ENCODE peak calls at places on chromosome 4, in eight cellular contexts. B, W, Z, F, L, V, T and K are unnamed samples.
A peak's percentile ranks its signal among the peaks of the same experiment; 100 is the strongest.

GRCh38 chr4:138843611-138844010 is 172.0 kb upstream of the NOCT start:
- DNase-seq in B (no peak), W (no peak), Z (peak; percentile 55), F (no peak), L (no peak), V (no peak), T (no peak), K (no peak)

GRCh38 chr4:62709618-62710252 is 1509.6 kb downstream of the ADGRL3 start:
- DNase-seq in B (no peak), W (peak; percentile 43), Z (peak; percentile 17), F (peak; percentile 91), L (no peak), V (peak; percentile 9), T (no peak), K (peak; percentile 4)

GRCh38 chr4:3836802-3837601 is 70.8 kb downstream of the ADRA2C start:
- DNase-seq in B (peak; percentile 32), W (no peak), Z (no peak), F (no peak), L (no peak), V (peak; percentile 22), T (no peak), K (no peak)

GRCh38 chr4:168451744-168452394 is 28.4 kb downstream of the DDX60L start:
- DNase-seq in B (no peak), W (peak; percentile 89), Z (peak; percentile 95), F (peak; percentile 84), L (no peak), V (peak; percentile 53), T (no peak), K (no peak)

GRCh38 chr4:113881256-113881655 is 98.2 kb downstream of the ARSJ start:
- DNase-seq in B (no peak), W (peak; percentile 27), Z (peak; percentile 53), F (peak; percentile 19), L (no peak), V (peak; percentile 51), T (no peak), K (no peak)

GRCh38 chr4:155828628-155829027 is 37.4 kb downstream of the ASIC5 start:
- DNase-seq in B (no peak), W (peak; percentile 13), Z (no peak), F (peak; percentile 75), L (no peak), V (no peak), T (no peak), K (no peak)

GRCh38 chr4:180380733-180381132 is 1862.5 kb upstream of the TENM3 start:
- DNase-seq in B (no peak), W (no peak), Z (peak; percentile 87), F (peak; percentile 80), L (no peak), V (peak; percentile 18), T (no peak), K (no peak)

GRCh38 chr4:54764501-54764900 is 106.7 kb downstream of the KIT start:
- DNase-seq in B (no peak), W (no peak), Z (no peak), F (no peak), L (no peak), V (no peak), T (no peak), K (no peak)

GRCh38 chr4:123397276-123398150 is 918 bp downstream of the SPRY1 start:
- DNase-seq in B (no peak), W (peak; percentile 58), Z (peak; percentile 63), F (peak; percentile 68), L (peak; percentile 44), V (peak; percentile 62), T (no peak), K (no peak)

GRCh38 chr4:128528793-128529553 is 241.4 kb upstream of the PGRMC2 start:
- DNase-seq in B (no peak), W (peak; percentile 99), Z (peak; percentile 97), F (peak; percentile 88), L (no peak), V (peak; percentile 98), T (peak; percentile 31), K (peak; percentile 96)

GRCh38 chr4:106201373-106201772 is 114.6 kb downstream of the TBCK start:
- DNase-seq in B (no peak), W (peak; percentile 47), Z (peak; percentile 35), F (peak; percentile 33), L (no peak), V (peak; percentile 37), T (no peak), K (peak; percentile 3)

GRCh38 chr4:144754562-144755410 is 108.8 kb downstream of the HHIP start:
- DNase-seq in B (no peak), W (peak; percentile 73), Z (peak; percentile 47), F (peak; percentile 50), L (no peak), V (peak; percentile 57), T (no peak), K (peak; percentile 5)

GRCh38 chr4:140672366-140672765 is 83.8 kb downstream of the TBC1D9 start:
- DNase-seq in B (no peak), W (no peak), Z (no peak), F (no peak), L (no peak), V (no peak), T (no peak), K (no peak)

GRCh38 chr4:64341711-64342110 is 67.5 kb downstream of the TECRL start:
- DNase-seq in B (peak; percentile 50), W (no peak), Z (no peak), F (no peak), L (no peak), V (no peak), T (no peak), K (no peak)

GRCh38 chr4:102562995-102563394 is 61.8 kb downstream of the NFKB1 start:
- DNase-seq in B (no peak), W (peak; percentile 54), Z (peak; percentile 30), F (no peak), L (no peak), V (peak; percentile 62), T (no peak), K (no peak)

GRCh38 chr4:71604785-71605184 is 179.1 kb downstream of the GC start:
- DNase-seq in B (no peak), W (no peak), Z (no peak), F (no peak), L (peak; percentile 45), V (no peak), T (no peak), K (no peak)

GRCh38 chr4:6200922-6201362 is 593 bp upstream of the JAKMIP1 start:
- DNase-seq in B (no peak), W (no peak), Z (peak; percentile 2), F (peak; percentile 76), L (peak; percentile 54), V (no peak), T (no peak), K (no peak)
- H3K4me3 ChIP-seq in B (peak overlapping the region; percentile 72), W (peak overlapping the region; percentile 8), Z (no peak overlapping the region), F (peak overlapping the region; percentile 67), L (peak overlapping the region; percentile 55), V (no peak overlapping the region), T (peak overlapping the region; percentile 75), K (peak overlapping the region; percentile 30)

DNA sequence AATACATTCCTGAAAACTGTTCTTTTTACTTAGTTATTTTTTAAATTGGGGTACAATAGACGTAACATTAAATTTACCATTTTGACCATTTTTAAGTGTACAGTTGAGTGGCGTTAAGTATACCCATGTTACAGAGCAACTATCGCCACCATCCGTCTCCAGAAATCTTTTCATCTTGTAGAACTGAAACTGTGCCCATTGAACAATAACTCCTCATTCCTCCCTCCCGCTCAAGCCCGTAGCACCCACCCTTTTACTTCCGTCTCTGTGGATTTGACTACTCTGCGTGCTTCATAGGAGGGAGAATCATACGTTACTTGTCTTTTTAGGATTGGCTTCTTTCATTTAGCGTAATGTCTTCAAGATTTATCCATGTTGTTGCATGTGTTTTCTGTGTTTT is 55.3 kb downstream of the TMEM131L start:
- DNase-seq in B (no peak), W (no peak), Z (no peak), F (no peak), L (no peak), V (no peak), T (no peak), K (no peak)
- H3K4me3 ChIP-seq in B (no peak overlapping the region), W (no peak overlapping the region), Z (no peak overlapping the region), F (no peak overlapping the region), L (peak overlapping the region; percentile 36), V (no peak overlapping the region), T (no peak overlapping the region), K (no peak overlapping the region)

DNA sequence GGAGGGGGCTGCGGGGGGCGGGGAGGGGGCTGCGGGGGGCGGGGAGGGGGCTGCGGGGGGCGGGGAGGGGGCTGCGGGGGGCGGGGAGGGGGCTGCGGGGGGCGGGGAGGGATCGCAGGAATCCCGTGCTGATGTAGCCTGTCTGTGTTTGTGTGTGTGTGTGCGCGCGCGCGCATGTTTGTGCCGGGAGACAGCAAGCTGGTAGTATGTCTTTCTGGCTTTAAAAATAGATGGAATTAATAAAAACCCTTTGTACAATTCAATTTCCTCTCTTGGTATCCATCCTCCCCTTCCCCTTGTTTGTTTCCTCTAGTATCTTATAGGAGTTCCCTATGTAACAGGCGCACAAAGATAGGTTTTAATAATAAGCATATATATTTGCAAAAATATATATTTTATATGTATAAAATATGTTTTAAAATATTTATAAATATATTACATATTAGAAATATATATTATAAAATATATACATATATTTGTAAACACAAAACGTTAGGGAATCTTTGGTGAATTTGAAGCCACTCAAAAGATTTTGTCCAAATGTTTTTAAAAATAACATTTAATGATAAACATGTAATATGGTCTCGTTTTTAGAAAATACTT is 782 bp downstream of the ARHGAP24 start:
- DNase-seq in B (no peak), W (peak; percentile 65), Z (no peak), F (no peak), L (no peak), V (peak; percentile 48), T (no peak), K (no peak)
- H3K4me3 ChIP-seq in B (peak overlapping the region; percentile 56), W (peak overlapping the region; percentile 61), Z (peak overlapping the region; percentile 77), F (peak overlapping the region; percentile 80), L (peak overlapping the region; percentile 67), V (peak overlapping the region; percentile 84), T (peak overlapping the region; percentile 76), K (peak overlapping the region; percentile 66)

GRCh38 chr4:73871911-73872310 is 2.7 kb downstream of the CXCL1 start:
- DNase-seq in B (no peak), W (no peak), Z (peak; percentile 27), F (peak; percentile 45), L (no peak), V (no peak), T (no peak), K (no peak)

GRCh38 chr4:73870778-73871177 is 1.6 kb downstream of the CXCL1 start:
- DNase-seq in B (no peak), W (peak; percentile 70), Z (peak; percentile 55), F (peak; percentile 38), L (no peak), V (no peak), T (no peak), K (no peak)

GRCh38 chr4:73869130-73870055 is at the start of gene CXCL1:
- DNase-seq in B (no peak), W (peak; percentile 78), Z (peak; percentile 20), F (peak; percentile 56), L (no peak), V (peak; percentile 64), T (no peak), K (no peak)

GRCh38 chr4:73868206-73869129 is 725 bp upstream of the CXCL1 start:
- DNase-seq in B (no peak), W (peak; percentile 78), Z (peak; percentile 30), F (peak; percentile 24), L (no peak), V (no peak), T (no peak), K (no peak)

DNA sequence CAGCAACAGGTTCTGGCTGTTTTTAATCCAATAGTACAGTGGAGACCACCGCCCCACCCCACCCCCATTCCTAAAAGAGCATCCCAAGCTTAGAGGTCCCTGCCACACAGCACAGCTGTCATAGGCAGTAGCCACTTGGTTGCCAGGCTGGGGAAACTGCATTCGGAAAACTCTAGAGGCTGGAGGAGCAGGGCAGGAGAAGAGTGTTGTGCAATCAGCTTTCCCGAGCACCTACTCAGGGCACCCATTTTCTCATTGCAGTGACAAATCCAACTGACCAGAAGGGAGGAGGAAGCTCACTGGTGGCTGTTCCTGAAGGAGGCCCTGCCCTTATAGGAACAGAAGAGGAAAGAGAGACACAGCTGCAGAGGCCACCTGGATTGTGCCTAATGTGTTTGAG is 1.1 kb downstream of the CXCL1 start:
- DNase-seq in B (no peak), W (peak; percentile 66), Z (peak; percentile 76), F (peak; percentile 82), L (no peak), V (no peak), T (no peak), K (no peak)
- H3K4me3 ChIP-seq in B (no peak overlapping the region), W (peak overlapping the region; percentile 60), Z (peak overlapping the region; percentile 62), F (peak overlapping the region; percentile 65), L (no peak overlapping the region), V (peak overlapping the region; percentile 77), T (peak overlapping the region; percentile 80), K (peak overlapping the region; percentile 62)